ENCODE peak calls at places on chromosomes 16 and 17, in ten cellular contexts. N is Calu3; Q is endodermal cell; F is B cell; I is HFF-Myc; Z is progenitor cell of endocrine pancreas; D is Caco-2; R is CD8-positive, alpha-beta T cell; G is glutamatergic neuron; L is GM10248. B is an unnamed sample.

GRCh38 chr16:87165151-87165550 is 152.0 kb downstream of the C16orf95 start:
- DNase-seq in F (no peak), Q (no peak), R (no peak), D (no peak), G (no peak), I (no peak), N (no peak), Z (no peak), L (no peak), B (no peak)

GRCh38 chr17:4504188-4504587 is 5.5 kb downstream of the SPNS2 start:
- DNase-seq in L (no peak), Q (no peak), G (no peak), I (no peak), R (no peak), N (no peak), F (no peak), D (no peak), Z (no peak), B (no peak)

GRCh38 chr16:67461600-67462278 is 19.2 kb downstream of the ATP6V0D1 start:
- DNase-seq in Q (no peak), F (no peak), N (peak; percentile 61), L (no peak), I (no peak), G (no peak), Z (no peak), R (no peak), D (no peak), B (no peak)

GRCh38 chr17:35766903-35767510 is 6.3 kb downstream of the C17orf50 start:
- DNase-seq in R (no peak), F (no peak), G (no peak), Q (peak; percentile 57), D (peak; percentile 53), I (no peak), Z (no peak), N (peak; percentile 58), L (peak; percentile 60), B (no peak)

GRCh38 chr17:72515291-72516065 is 394.7 kb downstream of the SOX9 start:
- DNase-seq in R (no peak), L (no peak), F (no peak), Q (no peak), N (no peak), D (no peak), G (no peak), Z (no peak), I (no peak), B (no peak)

GRCh38 chr17:48618366-48618896 is 3.3 kb upstream of the HOXB8 start:
- DNase-seq in L (peak; percentile 90), Q (peak; percentile 99), I (peak; percentile 40), D (peak; percentile 98), F (peak; percentile 77), Z (peak; percentile 93), R (peak; percentile 85), N (peak; percentile 98), G (peak; percentile 88), B (no peak)

GRCh38 chr16:3131755-3132377 is 3.0 kb upstream of the ZNF213 start:
- DNase-seq in G (peak; percentile 82), Z (no peak), L (no peak), N (peak; percentile 73), Q (peak; percentile 90), I (no peak), R (no peak), D (peak; percentile 76), F (no peak), B (no peak)

GRCh38 chr16:1812732-1813163 is 13.9 kb downstream of the HAGH start:
- DNase-seq in Q (peak; percentile 85), G (peak; percentile 63), L (no peak), N (peak; percentile 61), D (peak; percentile 36), R (peak; percentile 19), F (no peak), I (no peak), Z (no peak), B (peak; percentile 94)

GRCh38 chr17:79276824-79277223 is 202.2 kb downstream of the ENGASE start:
- DNase-seq in L (no peak), D (no peak), G (no peak), I (no peak), R (no peak), Q (no peak), N (no peak), Z (no peak), F (no peak), B (no peak)

GRCh38 chr16:3797904-3798811 is 80.8 kb upstream of the TRAP1 start:
- DNase-seq in N (no peak), Q (no peak), D (no peak), G (no peak), I (no peak), F (no peak), R (no peak), L (peak; percentile 47), Z (no peak), B (no peak)

GRCh38 chr17:75779250-75779986 is 5.2 kb upstream of the UNK start:
- DNase-seq in Q (peak; percentile 100), D (peak; percentile 97), Z (peak; percentile 87), N (peak; percentile 93), G (peak; percentile 86), R (peak; percentile 91), I (peak; percentile 100), L (peak; percentile 94), F (peak; percentile 97), B (peak; percentile 96)
- TF ChIP-seq CTCF in Q (no peak), D (no peak), Z (no peak), N (peak; percentile 2), G (no peak), R (no peak), I (no peak), L (no peak), F (no peak), B (peak; percentile 59)

DNA sequence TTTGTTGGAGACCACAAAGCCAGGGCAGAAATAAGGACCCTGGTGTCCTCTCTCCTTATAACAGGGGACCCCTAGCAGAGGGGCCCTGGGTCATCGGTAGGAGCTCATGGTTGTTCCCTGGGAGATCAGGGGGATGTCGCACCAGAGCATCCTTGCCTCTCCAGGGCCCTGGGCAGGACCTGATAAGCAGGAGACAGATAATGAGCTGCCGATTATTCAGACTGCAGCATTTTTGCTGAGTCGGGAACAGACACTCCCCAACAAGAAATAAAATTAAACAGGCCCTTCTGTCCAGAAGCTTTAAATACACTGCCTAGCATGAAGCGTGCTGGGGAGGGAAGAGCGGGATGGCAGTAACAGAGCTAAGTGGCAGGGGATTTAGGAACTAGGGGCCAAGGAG is 15.4 kb upstream of the GFAP start:
- DNase-seq in Q (peak; percentile 38), R (no peak), N (no peak), L (no peak), D (no peak), I (no peak), F (no peak), Z (no peak), G (no peak), B (peak; percentile 41)
- TF ChIP-seq CTCF in Q (no peak), R (no peak), N (no peak), L (no peak), D (no peak), I (no peak), F (no peak), Z (no peak), G (no peak), B (no peak)

GRCh38 chr17:30549864-30550511 is 72.8 kb downstream of the GOSR1 start:
- DNase-seq in D (no peak), Z (no peak), L (no peak), Q (peak; percentile 43), G (no peak), I (no peak), R (no peak), F (no peak), N (no peak), B (peak; percentile 39)

GRCh38 chr17:30554839-30555751 is 77.9 kb downstream of the GOSR1 start:
- DNase-seq in R (no peak), G (no peak), F (no peak), N (peak; percentile 29), Q (peak; percentile 93), I (no peak), L (no peak), Z (no peak), D (peak; percentile 69), B (peak; percentile 85)

GRCh38 chr17:30552994-30553565 is 75.9 kb downstream of the GOSR1 start:
- DNase-seq in Z (no peak), G (no peak), R (no peak), L (no peak), D (no peak), Q (peak; percentile 38), N (no peak), F (no peak), I (no peak), B (peak; percentile 57)

GRCh38 chr17:30550512-30551273 is 73.5 kb downstream of the GOSR1 start:
- DNase-seq in N (peak; percentile 37), I (peak; percentile 6), R (no peak), D (no peak), F (peak; percentile 84), L (peak; percentile 49), Z (no peak), Q (peak; percentile 50), G (peak; percentile 46), B (peak; percentile 53)

DNA sequence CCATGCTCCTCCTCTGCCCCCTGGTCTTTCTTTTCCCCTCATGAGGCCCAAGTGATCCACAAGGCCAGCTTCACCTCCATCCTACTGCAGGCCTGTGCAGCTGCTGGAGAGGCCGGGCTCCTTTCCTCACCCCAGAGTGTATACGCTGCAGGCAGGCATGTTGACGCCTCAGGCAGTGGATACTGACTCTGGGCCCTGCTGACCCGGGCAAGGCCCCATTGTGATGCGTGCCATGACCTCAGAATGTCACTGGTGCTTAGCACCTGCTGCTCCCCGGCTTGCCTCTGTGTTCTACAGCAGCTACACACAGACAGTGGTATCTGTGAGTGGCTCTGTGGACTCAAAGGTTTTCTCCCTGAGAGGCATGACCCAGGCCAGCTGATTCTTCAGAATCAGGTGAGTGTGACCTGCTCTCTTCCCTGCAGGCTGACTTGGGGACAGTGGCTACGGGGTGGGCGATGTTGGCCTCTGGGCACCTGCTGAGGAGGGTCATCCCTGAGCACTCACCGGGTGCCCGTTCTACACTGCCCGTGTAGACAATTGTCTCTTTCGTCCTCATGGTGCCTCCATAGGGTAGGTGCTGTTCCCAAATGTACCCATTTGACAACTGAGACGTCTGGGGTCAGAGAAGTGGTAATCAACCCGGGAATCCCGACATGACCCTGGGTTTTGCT is 74.6 kb downstream of the GOSR1 start:
- DNase-seq in Z (no peak), Q (peak; percentile 87), G (no peak), F (no peak), I (no peak), L (no peak), N (no peak), D (no peak), R (no peak), B (peak; percentile 49)
- TF ChIP-seq CTCF in Z (no peak), Q (no peak), G (no peak), F (no peak), I (no peak), L (no peak), N (no peak), D (no peak), R (no peak), B (no peak)

GRCh38 chr16:73217654-73218053 is 169.7 kb upstream of the ZFHX3 start:
- DNase-seq in Z (no peak), R (no peak), L (no peak), D (no peak), F (no peak), G (no peak), Q (no peak), I (no peak), N (no peak), B (no peak)
- TF ChIP-seq CTCF in Z (peak; percentile 51), R (no peak), L (no peak), D (peak; percentile 32), F (no peak), G (peak; percentile 65), Q (peak; percentile 76), I (peak; percentile 27), N (peak; percentile 44), B (peak; percentile 66)